ENCODE peak calls at places on chromosomes 3 and 15, in nine cellular contexts. M is stomach, F is SK-N-SH, Y is sigmoid colon, W is transverse colon, A is breast epithelium, G is HCT116, Q is suprapubic skin, H is esophagus muscularis mucosa. K is an unnamed sample.

GRCh38 chr3:197354195-197355059 is 56.0 kb upstream of the DLG1 start:
- DNase-seq in G (no peak), Q (no peak), A (no peak), H (no peak), M (peak), Y (peak), F (peak), W (peak), K (peak)

GRCh38 chr3:106376016-106376415 is 507.2 kb upstream of the CBLB start:
- DNase-seq in A (no peak), F (no peak), Y (no peak), G (no peak), H (no peak), Q (no peak), W (no peak), M (no peak), K (no peak)

GRCh38 chr3:186212611-186213010 is 103.7 kb upstream of the ETV5 start:
- DNase-seq in M (no peak), H (no peak), F (no peak), W (no peak), Q (no peak), Y (no peak), G (no peak), A (no peak), K (no peak)

GRCh38 chr15:68982976-68983550 is 31.4 kb upstream of the NOX5 start:
- DNase-seq in M (no peak), W (no peak), H (no peak), Y (no peak), F (no peak), Q (no peak), G (no peak), A (no peak), K (no peak)

GRCh38 chr3:44983413-44984040 is 7.5 kb downstream of the EXOSC7 start:
- DNase-seq in M (no peak), Y (no peak), A (no peak), W (no peak), F (no peak), H (no peak), G (no peak), Q (no peak), K (no peak)

GRCh38 chr15:39083213-39083612 is 497.7 kb upstream of the THBS1 start:
- DNase-seq in M (no peak), A (no peak), Q (no peak), Y (no peak), F (no peak), W (no peak), G (no peak), H (no peak), K (no peak)

GRCh38 chr3:20484126-20484525 is 298.1 kb upstream of the SGO1 start:
- DNase-seq in F (no peak), H (no peak), W (no peak), A (no peak), Y (no peak), Q (no peak), G (no peak), M (no peak), K (no peak)

GRCh38 chr3:61820306-61820992 is 259.1 kb downstream of the PTPRG start:
- DNase-seq in F (no peak), G (no peak), W (no peak), H (no peak), M (no peak), A (no peak), Y (no peak), Q (no peak), K (no peak)

GRCh38 chr3:45612918-45613602 is 18.5 kb downstream of the LIMD1 start:
- DNase-seq in Y (no peak), A (no peak), Q (no peak), G (no peak), F (no peak), W (peak), H (no peak), M (no peak), K (peak)

GRCh38 chr3:100277255-100277800 is 16.5 kb downstream of the TBC1D23 start:
- DNase-seq in W (no peak), M (no peak), A (no peak), Y (no peak), G (no peak), Q (no peak), H (no peak), F (no peak), K (no peak)

GRCh38 chr3:27591811-27592210 is 107.6 kb upstream of the SLC4A7 start:
- DNase-seq in Y (no peak), A (no peak), M (no peak), G (no peak), H (no peak), W (no peak), F (no peak), Q (no peak), K (no peak)

GRCh38 chr3:125165189-125165947 is 47.2 kb downstream of the SLC12A8 start:
- DNase-seq in Q (no peak), G (no peak), Y (no peak), H (no peak), F (peak), W (no peak), A (no peak), M (no peak), K (no peak)

GRCh38 chr3:134666466-134666865 is 15.6 kb upstream of the KY start:
- DNase-seq in M (no peak), F (no peak), W (no peak), G (no peak), A (no peak), Q (peak), Y (no peak), H (no peak), K (no peak)

GRCh38 chr3:140296796-140297352 is 361.9 kb downstream of the CLSTN2 start:
- DNase-seq in A (no peak), G (no peak), H (no peak), Y (no peak), M (no peak), Q (no peak), F (no peak), W (no peak), K (no peak)

GRCh38 chr15:52784799-52785671 is 5.1 kb downstream of the ONECUT1 start:
- DNase-seq in M (no peak), G (no peak), Y (no peak), A (no peak), Q (no peak), F (no peak), W (no peak), H (no peak), K (no peak)
- TF ChIP-seq POLR2AphosphoS5 in M (no peak), G (no peak), Y (no peak), A (no peak), Q (no peak), F (no peak), W (no peak), H (no peak), K (no peak)

GRCh38 chr3:30672959-30673358 is 66.6 kb downstream of the TGFBR2 start:
- DNase-seq in F (no peak), A (no peak), G (no peak), H (no peak), Q (no peak), Y (no peak), W (no peak), M (no peak), K (no peak)

GRCh38 chr3:30671527-30672286 is 65.3 kb downstream of the TGFBR2 start:
- DNase-seq in M (no peak), F (no peak), W (no peak), G (no peak), Q (no peak), H (no peak), Y (no peak), A (no peak), K (no peak)

GRCh38 chr3:30672287-30672735 is 65.9 kb downstream of the TGFBR2 start:
- DNase-seq in A (no peak), W (no peak), G (no peak), Y (no peak), M (no peak), Q (no peak), F (no peak), H (no peak), K (no peak)

GRCh38 chr3:30675006-30675405 is 68.6 kb downstream of the TGFBR2 start:
- DNase-seq in W (no peak), Q (no peak), Y (no peak), M (no peak), F (no peak), A (no peak), G (no peak), H (no peak), K (no peak)

GRCh38 chr3:30673425-30674341 is 67.3 kb downstream of the TGFBR2 start:
- DNase-seq in F (no peak), H (no peak), Y (no peak), A (no peak), Q (no peak), G (no peak), M (no peak), W (no peak), K (no peak)
- TF ChIP-seq POLR2AphosphoS5 in F (no peak), H (no peak), Y (no peak), A (no peak), Q (no peak), G (no peak), M (no peak), W (no peak), K (no peak)

GRCh38 chr3:157079677-157080369 is 80.1 kb downstream of the CCNL1 start:
- DNase-seq in M (peak), F (no peak), Y (no peak), Q (no peak), G (no peak), H (no peak), W (no peak), A (no peak), K (no peak)

GRCh38 chr3:157083824-157084223 is 76.1 kb downstream of the CCNL1 start:
- DNase-seq in F (no peak), Y (no peak), G (no peak), A (no peak), Q (no peak), M (no peak), H (no peak), W (no peak), K (no peak)

GRCh38 chr3:157082305-157082981 is 77.5 kb downstream of the CCNL1 start:
- DNase-seq in Y (no peak), Q (no peak), G (peak), H (no peak), A (no peak), F (no peak), M (peak), W (no peak), K (no peak)

GRCh38 chr3:157078131-157078835 is 81.7 kb downstream of the CCNL1 start:
- DNase-seq in W (no peak), G (no peak), F (no peak), A (no peak), Q (no peak), M (no peak), H (no peak), Y (no peak), K (no peak)

DNA sequence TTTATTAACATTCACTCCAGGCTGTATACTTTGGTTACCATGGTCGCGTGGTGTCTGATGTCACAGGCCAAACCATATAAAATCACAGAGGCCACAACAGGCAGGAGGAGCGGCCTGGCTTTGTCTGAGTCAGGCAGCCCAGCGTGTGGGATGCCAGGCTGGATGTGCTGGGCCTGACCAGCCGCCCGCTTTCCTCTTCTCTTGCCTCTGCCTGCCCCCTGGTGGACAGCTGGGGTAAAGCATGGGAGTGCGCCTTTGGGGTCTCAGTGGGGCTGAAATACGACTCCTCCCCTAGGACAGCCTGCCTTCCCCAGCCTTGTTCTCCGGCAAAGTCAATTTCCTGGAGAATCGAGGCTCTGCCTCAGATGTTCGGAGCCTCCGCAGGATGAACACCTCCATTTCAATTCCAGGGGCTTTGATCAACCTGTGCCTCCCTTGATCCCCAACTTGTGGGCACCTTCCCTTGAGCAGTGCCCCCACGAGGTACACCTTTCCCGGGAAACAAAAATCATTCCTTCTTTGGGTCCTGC is 78.2 kb downstream of the CCNL1 start:
- DNase-seq in Y (peak), Q (peak), F (peak), M (peak), G (peak), H (peak), A (peak), W (peak), K (peak)
- TF ChIP-seq POLR2AphosphoS5 in Y (peak), Q (no peak), F (no peak), M (peak), G (peak), H (peak), A (peak), W (peak), K (no peak)

GRCh38 chr3:194138098-194138474 is 2.1 kb downstream of the HES1 start:
- DNase-seq in F (no peak), Q (no peak), M (no peak), W (no peak), A (no peak), G (no peak), Y (no peak), H (no peak), K (no peak)

GRCh38 chr3:194139977-194140351 is 4.0 kb downstream of the HES1 start:
- DNase-seq in M (no peak), Y (no peak), A (no peak), F (no peak), W (no peak), Q (no peak), H (no peak), G (no peak), K (no peak)

GRCh38 chr3:194140520-194141414 is 4.8 kb downstream of the HES1 start:
- DNase-seq in H (no peak), M (peak), Q (no peak), W (peak), G (no peak), Y (peak), A (no peak), F (peak), K (peak)

GRCh38 chr3:194138732-194139084 is 2.8 kb downstream of the HES1 start:
- DNase-seq in G (no peak), M (no peak), F (no peak), Y (no peak), Q (no peak), A (no peak), H (no peak), W (no peak), K (no peak)

GRCh38 chr3:194139085-194139976 is 3.4 kb downstream of the HES1 start:
- DNase-seq in Q (no peak), M (no peak), Y (peak), G (no peak), H (no peak), F (peak), W (no peak), A (no peak), K (no peak)
- TF ChIP-seq POLR2AphosphoS5 in Q (no peak), M (no peak), Y (peak), G (no peak), H (peak), F (peak), W (peak), A (peak), K (no peak)

GRCh38 chr15:60471314-60471713 is 7.6 kb downstream of the ICE2 start:
- DNase-seq in F (peak), H (no peak), M (no peak), Q (no peak), A (no peak), W (no peak), G (no peak), Y (no peak), K (no peak)
- TF ChIP-seq POLR2AphosphoS5 in F (peak), H (no peak), M (no peak), Q (no peak), A (no peak), W (no peak), G (no peak), Y (no peak), K (no peak)

DNA sequence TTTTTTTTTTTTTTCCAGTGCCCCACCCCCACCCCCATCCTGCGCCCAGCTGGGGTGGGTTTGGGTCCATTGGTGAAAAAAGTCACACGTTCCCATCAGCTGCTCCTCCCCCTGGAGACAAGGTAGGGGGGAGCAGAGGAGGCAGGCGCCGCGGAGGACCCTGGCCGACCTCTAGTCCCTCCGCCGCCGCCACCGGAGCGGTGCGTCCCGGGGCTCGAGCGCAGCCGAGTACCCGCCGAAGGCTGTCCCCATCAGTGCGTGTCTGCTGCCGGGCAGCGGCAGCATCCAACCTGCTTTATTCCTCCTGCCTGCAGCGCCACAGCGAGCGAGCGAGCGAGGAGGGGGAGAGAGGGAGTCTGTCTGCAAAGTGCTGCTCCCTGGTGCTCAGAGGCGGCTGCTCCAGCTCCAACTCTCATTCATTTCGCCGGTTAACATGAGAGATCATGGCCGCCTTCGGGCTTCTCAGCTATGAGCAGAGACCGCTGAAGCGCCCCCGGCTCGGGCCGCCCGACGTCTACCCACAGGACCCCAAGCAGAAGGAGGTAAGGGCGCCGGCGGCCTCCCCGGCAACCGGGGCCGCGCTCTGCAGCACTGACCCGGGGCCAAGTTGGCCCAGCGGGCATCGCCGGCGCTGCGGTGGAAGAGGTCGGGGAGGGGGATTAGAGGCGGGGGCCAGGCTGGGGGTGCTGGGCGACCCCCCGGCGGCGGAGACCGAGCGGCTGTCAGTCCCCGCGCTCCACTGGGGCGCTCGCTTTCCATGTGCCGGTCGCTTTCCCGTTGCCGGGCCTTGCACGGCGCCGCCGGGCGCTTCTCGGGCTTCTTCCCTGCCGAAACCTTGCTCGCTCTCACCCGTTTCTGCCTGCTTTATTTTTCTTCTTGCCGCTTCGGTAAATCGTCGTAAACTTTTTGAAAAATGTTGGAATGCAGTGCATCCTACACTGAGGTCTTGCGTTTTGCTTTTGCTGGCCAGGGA is 1.3 kb downstream of the MED12L start:
- DNase-seq in W (peak), M (peak), H (no peak), G (peak), A (peak), F (peak), Q (peak), Y (peak), K (peak)
- TF ChIP-seq POLR2AphosphoS5 in W (no peak), M (no peak), H (no peak), G (no peak), A (no peak), F (no peak), Q (no peak), Y (no peak), K (no peak)

GRCh38 chr3:51992017-51992682 is 3.5 kb downstream of the RPL29 start:
- DNase-seq in F (no peak), W (no peak), Y (no peak), A (no peak), M (no peak), G (no peak), Q (no peak), H (no peak), K (no peak)
- TF ChIP-seq POLR2AphosphoS5 in F (no peak), W (no peak), Y (no peak), A (no peak), M (no peak), G (peak), Q (no peak), H (no peak), K (peak)